ENCODE peak calls at places on chromosomes 6 and 20, in five cellular contexts. A is OCI-LY7, Z is pancreas, Y is HFF-Myc, D is NB4. N is an unnamed sample.

GRCh38 chr6:86730216-86730615 is 207.1 kb upstream of the HTR1E start:
- DNase-seq in A (no peak), Z (no peak), Y (no peak), D (no peak), N (no peak)

GRCh38 chr6:131954775-131955107 is 3.6 kb upstream of the CCN2 start:
- DNase-seq in A (no peak), Z (peak), Y (peak), D (no peak), N (no peak)

GRCh38 chr20:12838261-12838866 is 170.4 kb upstream of the SPTLC3 start:
- DNase-seq in A (peak), Z (no peak), Y (no peak), D (peak), N (no peak)

GRCh38 chr6:96499781-96500180 is 21.8 kb upstream of the UFL1 start:
- DNase-seq in A (peak), Z (no peak), Y (no peak), D (no peak), N (no peak)

GRCh38 chr20:32450484-32451061 is 92.4 kb downstream of the ASXL1 start:
- DNase-seq in A (no peak), Z (peak), Y (no peak), D (no peak), N (no peak)

GRCh38 chr6:124466949-124467348 is 495.3 kb upstream of the RNF217 start:
- DNase-seq in A (no peak), Z (no peak), Y (no peak), D (no peak), N (no peak)

GRCh38 chr6:113102761-113103160 is 754.4 kb upstream of the MARCKS start:
- DNase-seq in A (no peak), Z (no peak), Y (peak), D (peak), N (no peak)

GRCh38 chr6:3697609-3698008 is 53.9 kb downstream of the PXDC1 start:
- DNase-seq in A (no peak), Z (no peak), Y (peak), D (no peak), N (peak)

GRCh38 chr6:100665041-100665380 is 200.3 kb upstream of the SIM1 start:
- DNase-seq in A (no peak), Z (no peak), Y (no peak), D (no peak), N (no peak)

GRCh38 chr20:8547968-8548588 is 416.0 kb downstream of the PLCB1 start:
- DNase-seq in A (no peak), Z (no peak), Y (no peak), D (no peak), N (no peak)

GRCh38 chr20:12252793-12253192 is 335.1 kb downstream of the BTBD3 start:
- DNase-seq in A (no peak), Z (no peak), Y (no peak), D (no peak), N (no peak)

GRCh38 chr6:33566182-33567084 is 13.6 kb downstream of the BAK1 start:
- DNase-seq in A (no peak), Z (no peak), Y (no peak), D (no peak), N (no peak)

GRCh38 chr6:87522686-87523085 is 49.9 kb downstream of the SLC35A1 start:
- DNase-seq in A (no peak), Z (no peak), Y (no peak), D (no peak), N (no peak)

GRCh38 chr6:67914419-67914818 is 720.7 kb upstream of the ADGRB3 start:
- DNase-seq in A (no peak), Z (no peak), Y (no peak), D (peak), N (no peak)

GRCh38 chr20:23585449-23585807 is 17.1 kb upstream of the CST9L start:
- DNase-seq in A (no peak), Z (no peak), Y (no peak), D (no peak), N (no peak)

GRCh38 chr6:4021862-4022715 is 56.8 kb downstream of the FAM217A start:
- DNase-seq in A (peak), Z (no peak), Y (no peak), D (no peak), N (no peak)

GRCh38 chr6:25085761-25086160 is 150.0 kb upstream of the RIPOR2 start:
- DNase-seq in A (peak), Z (no peak), Y (no peak), D (peak), N (no peak)

GRCh38 chr6:30890646-30891449 is 6.5 kb downstream of the DDR1 start:
- DNase-seq in A (no peak), Z (no peak), Y (no peak), D (no peak), N (no peak)

GRCh38 chr6:35260642-35261570 is 1.4 kb downstream of the ZNF76 start:
- DNase-seq in A (no peak), Z (no peak), Y (no peak), D (no peak), N (no peak)

GRCh38 chr20:10671221-10671849 is 2.5 kb downstream of the JAG1 start:
- DNase-seq in A (peak), Z (peak), Y (peak), D (peak), N (peak)

GRCh38 chr20:62725596-62726268 is 17.1 kb downstream of the NTSR1 start:
- DNase-seq in A (no peak), Z (peak), Y (no peak), D (no peak), N (no peak)

GRCh38 chr20:33423141-33423834 is 20.3 kb downstream of the SNTA1 start:
- DNase-seq in A (no peak), Z (no peak), Y (peak), D (peak), N (peak)

GRCh38 chr6:31460361-31461025 is 37.5 kb upstream of the MICB start:
- DNase-seq in A (no peak), Z (no peak), Y (no peak), D (no peak), N (no peak)

GRCh38 chr6:89079611-89080213 is 839 bp upstream of the PNRC1 start:
- DNase-seq in A (peak), Z (no peak), Y (no peak), D (peak), N (peak)

GRCh38 chr6:26234421-26235239 is 130.4 kb upstream of the BTN3A2 start:
- DNase-seq in A (peak), Z (no peak), Y (peak), D (peak), N (no peak)

GRCh38 chr6:143675327-143675900 is 2.4 kb upstream of the PHACTR2 start:
- DNase-seq in A (no peak), Z (no peak), Y (no peak), D (no peak), N (no peak)

GRCh38 chr6:30150151-30150550 is 10.9 kb downstream of the TRIM10 start:
- DNase-seq in A (no peak), Z (no peak), Y (no peak), D (no peak), N (no peak)

GRCh38 chr6:66772785-66773184 is 1065.8 kb upstream of the EYS start:
- DNase-seq in A (no peak), Z (no peak), Y (no peak), D (no peak), N (no peak)

GRCh38 chr20:4597215-4597614 is 124.5 kb upstream of the PRND start:
- DNase-seq in A (no peak), Z (no peak), Y (no peak), D (no peak), N (no peak)

GRCh38 chr20:4591975-4592315 is 129.8 kb upstream of the PRND start:
- DNase-seq in A (no peak), Z (no peak), Y (no peak), D (no peak), N (no peak)

GRCh38 chr20:4593149-4593525 is 128.6 kb upstream of the PRND start:
- DNase-seq in A (no peak), Z (no peak), Y (no peak), D (no peak), N (no peak)

GRCh38 chr20:4592316-4593148 is 129.2 kb upstream of the PRND start:
- DNase-seq in A (no peak), Z (peak), Y (no peak), D (peak), N (no peak)
- TF ChIP-seq CTCF in A (peak), Z (peak), Y (peak), D (peak), N (peak)

GRCh38 chr6:162541019-162541601 is 186.5 kb downstream of the PRKN start:
- DNase-seq in A (no peak), Z (no peak), Y (no peak), D (no peak), N (no peak)

GRCh38 chr6:162543221-162543620 is 184.3 kb downstream of the PRKN start:
- DNase-seq in A (no peak), Z (no peak), Y (no peak), D (no peak), N (no peak)

DNA sequence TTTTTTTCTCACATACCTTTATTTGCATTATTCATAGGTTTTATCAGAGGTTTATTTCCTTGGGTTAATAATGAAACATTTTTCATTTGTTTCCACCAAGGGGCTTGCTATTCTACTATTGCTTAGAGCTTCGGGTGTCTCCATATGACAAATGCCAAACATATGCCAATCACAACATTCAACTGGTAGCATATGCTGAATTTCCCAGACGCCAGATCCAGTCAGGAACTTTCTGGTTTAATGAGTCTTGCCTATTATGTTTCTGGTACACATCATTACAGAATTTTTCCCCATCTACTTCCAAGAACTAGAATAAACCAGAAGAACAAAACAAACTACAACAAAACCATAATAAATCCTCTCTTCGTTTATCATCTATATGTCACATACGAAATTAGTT is 180.7 kb downstream of the PRKN start:
- DNase-seq in A (no peak), Z (no peak), Y (no peak), D (no peak), N (no peak)
- H3K4me3 ChIP-seq in A (no peak), Z (no peak), Y (no peak), D (no peak), N (no peak)

GRCh38 chr20:36217226-36217625 is 19.1 kb upstream of the AAR2 start:
- DNase-seq in A (no peak), Z (no peak), Y (no peak), D (no peak), N (no peak)
- TF ChIP-seq CTCF in A (no peak), Z (no peak), Y (no peak), D (no peak), N (no peak)

DNA sequence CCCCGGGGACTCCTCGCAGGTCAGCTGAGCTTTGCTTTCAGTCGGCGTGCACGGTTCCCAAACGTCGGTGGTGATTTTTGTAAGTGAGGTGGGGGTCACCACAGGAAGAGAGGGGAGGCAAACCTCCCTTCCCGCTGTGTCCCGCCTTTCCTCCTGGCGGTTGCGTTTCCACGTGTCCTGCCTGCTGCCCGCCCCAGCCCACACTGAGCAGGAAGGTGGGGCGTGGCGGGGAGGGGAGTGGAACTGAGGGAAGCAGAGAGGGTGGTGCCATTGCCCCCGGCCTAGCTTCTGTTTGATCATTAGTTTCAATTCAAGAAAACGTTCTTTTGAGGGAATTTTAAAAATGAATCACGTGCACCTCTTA is 30.1 kb upstream of the AFDN start:
- DNase-seq in A (no peak), Z (no peak), Y (no peak), D (no peak), N (no peak)
- H3K4me3 ChIP-seq in A (no peak), Z (peak), Y (no peak), D (no peak), N (no peak)